ENCODE peak calls at places on chromosome 6, in seven cellular contexts. Y is prostate gland, V is esophagus muscularis mucosa, E is breast epithelium, G is stomach, J is HCT116, K is spleen. A is an unnamed sample.

GRCh38 chr6:156718647-156719394 is 58.4 kb upstream of the ARID1B start:
- DNase-seq in Y (no peak), V (no peak), E (no peak), G (peak; percentile 33), J (peak; percentile 69), K (no peak), A (peak; percentile 86)

GRCh38 chr6:84652356-84653026 is 111.9 kb downstream of the TBX18 start:
- DNase-seq in Y (no peak), V (no peak), E (no peak), G (no peak), J (no peak), K (no peak), A (no peak)

GRCh38 chr6:110329729-110330436 is 28.3 kb downstream of the METTL24 start:
- DNase-seq in Y (no peak), V (peak; percentile 68), E (no peak), G (no peak), J (no peak), K (no peak), A (no peak)

GRCh38 chr6:12485837-12486236 is 195.7 kb downstream of the EDN1 start:
- DNase-seq in Y (no peak), V (no peak), E (no peak), G (no peak), J (no peak), K (no peak), A (no peak)

GRCh38 chr6:53833147-53833546 is 38.3 kb downstream of the LRRC1 start:
- DNase-seq in Y (no peak), V (no peak), E (no peak), G (no peak), J (no peak), K (no peak), A (no peak)

GRCh38 chr6:162313922-162314660 is 413.5 kb downstream of the PRKN start:
- DNase-seq in Y (no peak), V (no peak), E (no peak), G (no peak), J (no peak), K (no peak), A (no peak)

GRCh38 chr6:452301-453067 is 60.9 kb downstream of the IRF4 start:
- DNase-seq in Y (no peak), V (no peak), E (no peak), G (no peak), J (no peak), K (no peak), A (peak; percentile 34)

GRCh38 chr6:120511712-120512111 is 822.6 kb downstream of the TBC1D32 start:
- DNase-seq in Y (no peak), V (no peak), E (no peak), G (no peak), J (no peak), K (no peak), A (no peak)

GRCh38 chr6:161830866-161831600 is 557.2 kb upstream of the AGPAT4 start:
- DNase-seq in Y (no peak), V (peak; percentile 24), E (no peak), G (no peak), J (no peak), K (no peak), A (no peak)

DNA sequence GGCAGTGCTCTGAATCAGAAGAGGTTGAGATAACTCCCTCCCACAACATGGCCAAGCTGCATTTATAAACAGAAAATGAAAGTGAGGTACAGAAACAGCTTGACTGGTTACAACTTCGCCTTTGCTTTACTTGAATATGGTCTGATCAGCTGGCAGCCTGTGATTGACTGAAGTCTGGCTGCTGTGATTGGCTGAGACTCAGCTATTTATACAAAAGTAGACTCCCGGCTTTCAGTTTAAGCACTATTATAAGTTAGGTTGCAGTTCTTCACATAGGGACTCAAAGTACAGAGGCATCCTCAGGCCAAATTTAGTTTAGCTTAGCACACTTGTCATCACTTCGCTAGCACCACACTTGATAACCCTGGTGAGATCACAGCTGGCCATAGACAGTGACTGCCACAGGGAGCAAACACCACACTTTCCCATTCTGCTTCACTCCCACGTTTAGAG is 362.6 kb downstream of the EPM2A start:
- DNase-seq in Y (no peak), V (no peak), E (no peak), G (peak; percentile 33), J (no peak), K (no peak), A (no peak)
- TF ChIP-seq POLR2A in Y (no peak), V (no peak), E (no peak), G (no peak), J (no peak), K (no peak), A (no peak)

DNA sequence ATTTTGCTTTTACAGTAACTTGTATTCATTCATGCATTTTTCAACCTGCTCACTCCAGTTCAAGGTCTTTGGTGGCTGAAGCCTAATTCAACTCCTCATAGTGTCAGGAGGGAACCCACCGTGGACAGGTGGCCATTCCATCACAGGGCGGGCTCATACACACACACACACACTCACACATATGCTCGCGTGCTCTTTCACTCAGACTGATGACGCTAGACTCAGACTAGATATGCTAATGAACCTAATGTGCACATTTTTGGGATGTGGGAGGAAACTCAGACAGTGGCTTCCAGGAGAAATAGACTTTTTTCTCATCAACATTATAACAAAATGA is 56.7 kb downstream of the TRIM27 start:
- DNase-seq in Y (no peak), V (no peak), E (no peak), G (no peak), J (no peak), K (no peak), A (no peak)
- H3K4me3 ChIP-seq in Y (peak overlapping the region; percentile 65), V (peak overlapping the region; percentile 95), E (peak overlapping the region; percentile 71), G (peak overlapping the region; percentile 75), J (no peak overlapping the region), K (peak overlapping the region; percentile 84), A (peak overlapping the region; percentile 64)

GRCh38 chr6:56531839-56532595 is 110.7 kb downstream of the DST start:
- DNase-seq in Y (no peak), V (no peak), E (no peak), G (no peak), J (no peak), K (no peak), A (no peak)

GRCh38 chr6:56527934-56528333 is 114.8 kb downstream of the DST start:
- DNase-seq in Y (no peak), V (no peak), E (no peak), G (no peak), J (no peak), K (no peak), A (no peak)

GRCh38 chr6:56528412-56528841 is 114.3 kb downstream of the DST start:
- DNase-seq in Y (no peak), V (no peak), E (no peak), G (no peak), J (no peak), K (no peak), A (no peak)

GRCh38 chr6:56526860-56527544 is 115.7 kb downstream of the DST start:
- DNase-seq in Y (no peak), V (no peak), E (no peak), G (no peak), J (no peak), K (no peak), A (no peak)

GRCh38 chr6:56529594-56530191 is 113.0 kb downstream of the DST start:
- DNase-seq in Y (no peak), V (no peak), E (no peak), G (no peak), J (no peak), K (no peak), A (no peak)
- H3K36me3 ChIP-seq in Y (no peaks in the 10 kb centered on the region), V (peaks cover 81% of the 10 kb centered on the region), E (no peaks in the 10 kb centered on the region), G (no peaks in the 10 kb centered on the region), J (peaks cover 7% of the 10 kb centered on the region), K (peaks cover 39% of the 10 kb centered on the region), A (peaks cover 55% of the 10 kb centered on the region)

GRCh38 chr6:163577404-163577803 is 162.9 kb downstream of the QKI start:
- DNase-seq in Y (no peak), V (no peak), E (no peak), G (no peak), J (no peak), K (no peak), A (no peak)

GRCh38 chr6:163583558-163583957 is 169.0 kb downstream of the QKI start:
- DNase-seq in Y (no peak), V (no peak), E (no peak), G (no peak), J (no peak), K (no peak), A (no peak)

GRCh38 chr6:163579880-163580295 is 165.4 kb downstream of the QKI start:
- DNase-seq in Y (no peak), V (no peak), E (no peak), G (no peak), J (no peak), K (no peak), A (peak; percentile 62)

GRCh38 chr6:163580311-163581030 is 166.0 kb downstream of the QKI start:
- DNase-seq in Y (no peak), V (no peak), E (no peak), G (no peak), J (no peak), K (no peak), A (no peak)

GRCh38 chr6:163579111-163579879 is 164.8 kb downstream of the QKI start:
- DNase-seq in Y (no peak), V (no peak), E (no peak), G (no peak), J (no peak), K (no peak), A (peak; percentile 68)
- TF ChIP-seq POLR2A in Y (no peak), V (no peak), E (no peak), G (no peak), J (no peak), K (no peak), A (peak; percentile 46)

GRCh38 chr6:36829919-36830544 is 9.2 kb downstream of the CPNE5 start:
- DNase-seq in Y (peak; percentile 84), V (no peak), E (peak; percentile 80), G (peak; percentile 84), J (no peak), K (no peak), A (peak; percentile 40)
- H3K4me3 ChIP-seq in Y (no peak overlapping the region), V (no peak overlapping the region), E (no peak overlapping the region), G (no peak overlapping the region), J (no peak overlapping the region), K (no peak overlapping the region), A (peak overlapping the region; percentile 0)

A was measured in gastrocnemius medialis.